ENCODE peak calls at places on chromosome 7, in seven cellular contexts. E is IMR-90, K is kidney, X is cardiac muscle cell, P is MM.1S, I is adrenal gland, U is fibroblast of mammary gland. J is an unnamed sample.

GRCh38 chr7:93119191-93119905 is 1.6 kb upstream of the SAMD9 start:
- DNase-seq in I (no peak), P (no peak), K (no peak), E (peak; percentile 4), X (no peak), U (no peak), J (peak; percentile 33)

GRCh38 chr7:99312316-99313203 is 13.1 kb upstream of the ARPC1A start:
- DNase-seq in X (peak; percentile 73), P (peak; percentile 74), E (peak; percentile 52), U (peak; percentile 62), I (peak; percentile 87), K (no peak), J (no peak)

GRCh38 chr7:471866-472639 is 47.6 kb downstream of the PDGFA start:
- DNase-seq in X (peak; percentile 47), U (peak; percentile 86), P (no peak), K (peak; percentile 97), I (peak; percentile 76), E (peak; percentile 98), J (peak; percentile 97)

GRCh38 chr7:157944051-157944450 is 607.2 kb downstream of the DNAJB6 start:
- DNase-seq in E (no peak), K (no peak), P (no peak), U (no peak), X (no peak), I (no peak), J (no peak)

GRCh38 chr7:68509603-68510002 is 1088.7 kb upstream of the AUTS2 start:
- DNase-seq in X (no peak), P (no peak), K (no peak), I (no peak), E (no peak), U (no peak), J (no peak)

GRCh38 chr7:26074919-26075318 is 77.1 kb upstream of the NFE2L3 start:
- DNase-seq in K (no peak), X (no peak), E (no peak), I (no peak), P (no peak), U (no peak), J (no peak)

GRCh38 chr7:157136372-157136771 is 2.4 kb upstream of the UBE3C start:
- DNase-seq in U (peak; percentile 89), K (no peak), P (no peak), X (no peak), I (no peak), E (peak; percentile 94), J (peak; percentile 53)

GRCh38 chr7:81516898-81517297 is 252.9 kb downstream of the HGF start:
- DNase-seq in P (no peak), I (no peak), X (no peak), E (peak; percentile 42), U (peak; percentile 26), K (no peak), J (no peak)

GRCh38 chr7:40700653-40701475 is 566.1 kb downstream of the SUGCT start:
- DNase-seq in E (peak; percentile 23), I (no peak), K (no peak), P (no peak), U (peak; percentile 36), X (peak; percentile 38), J (peak; percentile 81)

GRCh38 chr7:76071316-76072242 is 23.7 kb downstream of the MDH2 start:
- DNase-seq in K (peak; percentile 71), P (no peak), E (peak; percentile 44), X (peak; percentile 60), U (peak; percentile 27), I (no peak), J (no peak)

GRCh38 chr7:91800389-91800788 is 80.1 kb downstream of the MTERF1 start:
- DNase-seq in U (no peak), X (no peak), P (no peak), I (no peak), K (peak; percentile 57), E (no peak), J (no peak)

GRCh38 chr7:136677456-136678365 is 190.7 kb upstream of the CHRM2 start:
- DNase-seq in U (peak; percentile 30), E (peak; percentile 63), P (peak; percentile 88), K (no peak), I (no peak), X (no peak), J (no peak)

GRCh38 chr7:128937647-128938523 is at the start of gene IRF5:
- DNase-seq in X (peak; percentile 52), P (peak; percentile 93), U (no peak), I (peak; percentile 45), E (no peak), K (peak; percentile 88), J (no peak)

GRCh38 chr7:134028853-134029252 is 98.3 kb upstream of the LRGUK start:
- DNase-seq in K (no peak), E (no peak), U (no peak), I (no peak), X (no peak), P (no peak), J (no peak)

GRCh38 chr7:82362129-82362528 is 81.4 kb downstream of the CACNA2D1 start:
- DNase-seq in P (no peak), K (no peak), X (no peak), E (peak; percentile 86), U (peak; percentile 85), I (no peak), J (peak; percentile 20)

GRCh38 chr7:88243345-88243909 is 23.6 kb upstream of the SRI start:
- DNase-seq in E (peak; percentile 44), U (peak; percentile 83), I (peak; percentile 49), P (peak; percentile 15), X (peak; percentile 54), K (no peak), J (no peak)

GRCh38 chr7:121219031-121219430 is 109.8 kb upstream of the WNT16 start:
- DNase-seq in E (no peak), I (no peak), K (no peak), P (no peak), X (no peak), U (peak; percentile 36), J (no peak)

GRCh38 chr7:81111358-81111757 is 192.5 kb upstream of the SEMA3C start:
- DNase-seq in X (no peak), K (no peak), U (peak; percentile 93), I (no peak), E (peak; percentile 95), P (no peak), J (peak; percentile 97)

GRCh38 chr7:133504825-133505224 is 251.9 kb downstream of the EXOC4 start:
- DNase-seq in I (no peak), X (no peak), K (no peak), U (peak; percentile 23), E (peak; percentile 53), P (no peak), J (no peak)

GRCh38 chr7:92836489-92837213 is at the start of gene CDK6:
- DNase-seq in U (peak; percentile 42), X (peak; percentile 88), E (peak; percentile 70), K (peak; percentile 90), P (peak; percentile 73), I (peak; percentile 69), J (no peak)

GRCh38 chr7:88668591-88668990 is 90.9 kb upstream of the ZNF804B start:
- DNase-seq in K (no peak), P (no peak), E (no peak), U (no peak), X (no peak), I (no peak), J (no peak)

GRCh38 chr7:28296571-28297483 is 115.5 kb upstream of the CREB5 start:
- DNase-seq in U (peak; percentile 68), X (peak; percentile 55), P (peak; percentile 55), K (no peak), E (peak; percentile 56), I (peak; percentile 36), J (no peak)

GRCh38 chr7:116337013-116337412 is 126.7 kb downstream of the TES start:
- DNase-seq in P (no peak), I (no peak), K (no peak), E (no peak), X (no peak), U (no peak), J (no peak)

GRCh38 chr7:139471740-139472353 is 11.6 kb downstream of the KLRG2 start:
- DNase-seq in X (no peak), I (no peak), U (peak; percentile 26), P (no peak), K (no peak), E (peak; percentile 57), J (no peak)

GRCh38 chr7:34281260-34281659 is 375.9 kb downstream of the BMPER start:
- DNase-seq in E (no peak), I (no peak), U (peak; percentile 25), X (no peak), K (no peak), P (no peak), J (no peak)

GRCh38 chr7:90666186-90666585 is 70.1 kb downstream of the CDK14 start:
- DNase-seq in K (no peak), P (no peak), I (peak; percentile 45), E (peak; percentile 66), X (no peak), U (peak; percentile 82), J (peak; percentile 47)

GRCh38 chr7:39073432-39073831 is 95.7 kb downstream of the POU6F2 start:
- DNase-seq in U (no peak), K (peak; percentile 59), P (no peak), E (no peak), X (peak; percentile 39), I (no peak), J (no peak)

GRCh38 chr7:124251616-124252015 is 218.7 kb upstream of the TMEM229A start:
- DNase-seq in I (no peak), E (peak; percentile 46), K (no peak), X (no peak), U (no peak), P (no peak), J (no peak)

GRCh38 chr7:44965937-44966730 is 12.7 kb downstream of the MYO1G start:
- DNase-seq in I (no peak), P (no peak), E (no peak), K (peak; percentile 60), X (no peak), U (no peak), J (no peak)
- H3K4me3 ChIP-seq in I (no peak overlapping the region), P (no peak overlapping the region), E (no peak overlapping the region), K (no peak overlapping the region), X (no peak overlapping the region), U (no peak overlapping the region), J (no peak overlapping the region)

GRCh38 chr7:66493235-66494181 is 135.2 kb upstream of the KCTD7 start:
- DNase-seq in K (peak; percentile 99), I (peak; percentile 98), P (peak; percentile 97), U (peak; percentile 97), E (peak; percentile 97), X (peak; percentile 99), J (peak; percentile 87)
- TF ChIP-seq CTCF in K (peak; percentile 28), I (peak; percentile 40), P (peak; percentile 28), U (no peak), E (no peak), X (peak; percentile 15), J (peak; percentile 1)

DNA sequence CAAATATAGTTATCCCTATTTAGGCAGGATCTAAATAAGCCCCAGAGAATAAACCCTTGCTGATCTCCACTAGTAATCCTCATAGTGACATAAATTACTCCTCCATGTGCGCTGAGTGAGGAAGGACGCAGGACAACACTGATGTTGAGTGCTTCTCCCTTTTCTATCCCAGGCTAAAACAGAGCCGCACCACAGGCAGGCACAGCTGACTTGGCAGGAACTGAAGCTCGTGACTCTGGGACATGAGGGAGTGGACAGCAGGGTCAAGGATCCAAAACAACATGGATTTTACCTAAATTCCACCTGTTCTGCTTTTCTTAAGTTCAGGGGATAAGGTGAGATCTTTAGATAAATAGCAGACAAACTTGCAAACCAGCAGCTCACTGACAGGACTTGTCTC is 46.0 kb downstream of the VOPP1 start:
- DNase-seq in U (no peak), P (no peak), E (no peak), I (no peak), X (no peak), K (no peak), J (no peak)
- H3K4me3 ChIP-seq in U (no peak overlapping the region), P (no peak overlapping the region), E (no peak overlapping the region), I (no peak overlapping the region), X (no peak overlapping the region), K (no peak overlapping the region), J (no peak overlapping the region)

GRCh38 chr7:1548438-1548831 is 7.6 kb downstream of the TMEM184A start:
- DNase-seq in X (no peak), P (peak; percentile 37), U (no peak), E (no peak), I (no peak), K (peak; percentile 66), J (no peak)
- TF ChIP-seq CTCF in X (no peak), P (peak; percentile 27), U (no peak), E (no peak), I (no peak), K (no peak), J (peak; percentile 7)